ENCODE peak calls at places on chromosomes 11 and 22, in ten cellular contexts. P, C, B, U, V, K, X, N, T and I are unnamed samples.
A peak's percentile ranks its signal among the peaks of the same experiment; 100 is the strongest.

GRCh38 chr11:69630009-69630870 is 10.7 kb upstream of the CCND1 start:
- DNase-seq in P (no peak), C (no peak), B (no peak), U (no peak), V (no peak), K (no peak), X (no peak), N (peak; percentile 55), T (no peak), I (no peak)

GRCh38 chr11:34219279-34219678 is 113.8 kb downstream of the NAT10 start:
- DNase-seq in P (no peak), C (no peak), B (no peak), U (no peak), V (no peak), K (no peak), X (no peak), N (no peak), T (no peak), I (no peak)

GRCh38 chr11:106624377-106624776 is 393.9 kb downstream of the GUCY1A2 start:
- DNase-seq in P (no peak), C (no peak), B (no peak), U (no peak), V (no peak), K (no peak), X (no peak), N (no peak), T (no peak), I (no peak)

GRCh38 chr22:38203090-38203810 is 1.5 kb downstream of the MAFF start:
- DNase-seq in P (no peak), C (no peak), B (no peak), U (peak; percentile 85), V (peak; percentile 46), K (peak; percentile 42), X (peak; percentile 76), N (no peak), T (no peak), I (no peak)

GRCh38 chr11:31089117-31089516 is 280.4 kb downstream of the DCDC1 start:
- DNase-seq in P (no peak), C (no peak), B (no peak), U (no peak), V (no peak), K (no peak), X (no peak), N (no peak), T (no peak), I (no peak)

GRCh38 chr11:15493921-15494630 is 379.4 kb downstream of the INSC start:
- DNase-seq in P (no peak), C (no peak), B (peak; percentile 73), U (no peak), V (no peak), K (no peak), X (no peak), N (no peak), T (no peak), I (no peak)

GRCh38 chr22:49046546-49047305 is 780.9 kb downstream of the BRD1 start:
- DNase-seq in P (no peak), C (no peak), B (no peak), U (peak; percentile 63), V (peak; percentile 22), K (peak; percentile 84), X (peak; percentile 45), N (peak; percentile 77), T (peak; percentile 83), I (no peak)

GRCh38 chr11:31802990-31803812 is 7.9 kb downstream of the PAX6 start:
- DNase-seq in P (no peak), C (no peak), B (no peak), U (no peak), V (no peak), K (peak; percentile 24), X (no peak), N (no peak), T (no peak), I (no peak)

GRCh38 chr11:35649984-35650383 is 12.6 kb upstream of the TRIM44 start:
- DNase-seq in P (no peak), C (no peak), B (no peak), U (no peak), V (no peak), K (no peak), X (no peak), N (no peak), T (no peak), I (no peak)

GRCh38 chr11:35647535-35648092 is 15.0 kb upstream of the TRIM44 start:
- DNase-seq in P (no peak), C (no peak), B (no peak), U (no peak), V (no peak), K (no peak), X (no peak), N (no peak), T (no peak), I (no peak)

GRCh38 chr11:35650467-35650866 is 12.1 kb upstream of the TRIM44 start:
- DNase-seq in P (no peak), C (no peak), B (no peak), U (no peak), V (no peak), K (no peak), X (no peak), N (no peak), T (no peak), I (no peak)

GRCh38 chr11:35654711-35655110 is 7.9 kb upstream of the TRIM44 start:
- DNase-seq in P (no peak), C (no peak), B (no peak), U (no peak), V (no peak), K (no peak), X (no peak), N (no peak), T (no peak), I (no peak)

DNA sequence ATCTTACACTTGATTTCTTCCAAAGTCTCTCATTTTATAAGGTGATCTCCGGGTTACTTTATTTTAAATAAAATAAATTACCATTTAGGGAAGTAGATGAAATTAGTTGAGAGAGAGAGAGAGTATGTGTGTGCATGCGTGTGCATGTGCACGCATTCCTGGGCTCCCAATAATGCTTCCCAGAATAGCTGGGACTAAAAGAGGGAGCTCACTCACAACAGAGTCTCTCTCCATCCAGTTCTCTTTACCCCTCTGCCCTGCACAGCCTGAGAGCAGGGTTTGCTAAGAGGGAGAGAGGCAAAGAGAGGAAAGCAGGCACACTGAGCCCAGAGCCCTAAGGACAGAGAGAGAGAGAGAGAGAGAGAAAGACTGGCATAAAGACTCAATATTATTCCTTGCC is 11.3 kb upstream of the TRIM44 start:
- DNase-seq in P (no peak), C (no peak), B (no peak), U (no peak), V (no peak), K (no peak), X (no peak), N (no peak), T (no peak), I (no peak)
- TF ChIP-seq CTCF in P (no peak), C (no peak), B (no peak), U (no peak), V (no peak), K (no peak), X (no peak), N (no peak), T (no peak), I (no peak)

GRCh38 chr11:5293028-5293427 is 8.7 kb downstream of the OR51B4 start:
- DNase-seq in P (no peak), C (no peak), B (no peak), U (no peak), V (no peak), K (no peak), X (no peak), N (no peak), T (no peak), I (no peak)

GRCh38 chr11:5289696-5290095 is 12.1 kb downstream of the OR51B4 start:
- DNase-seq in P (no peak), C (no peak), B (no peak), U (no peak), V (no peak), K (no peak), X (no peak), N (no peak), T (no peak), I (no peak)

GRCh38 chr11:5288912-5289525 is 12.7 kb downstream of the OR51B4 start:
- DNase-seq in P (no peak), C (no peak), B (no peak), U (no peak), V (no peak), K (no peak), X (no peak), N (no peak), T (no peak), I (no peak)

GRCh38 chr11:5288108-5288911 is 13.4 kb downstream of the OR51B4 start:
- DNase-seq in P (peak; percentile 41), C (no peak), B (no peak), U (no peak), V (no peak), K (no peak), X (no peak), N (no peak), T (no peak), I (no peak)

GRCh38 chr11:5291207-5291838 is 10.4 kb downstream of the OR51B4 start:
- DNase-seq in P (no peak), C (no peak), B (no peak), U (no peak), V (no peak), K (no peak), X (no peak), N (no peak), T (no peak), I (no peak)
- TF ChIP-seq CTCF in P (peak; percentile 73), C (no peak), B (peak; percentile 68), U (peak; percentile 24), V (no peak), K (peak; percentile 56), X (no peak), N (no peak), T (peak; percentile 43), I (no peak)

GRCh38 chr11:133925756-133926155 is 31.0 kb downstream of the IGSF9B start:
- DNase-seq in P (no peak), C (no peak), B (no peak), U (no peak), V (no peak), K (no peak), X (no peak), N (no peak), T (no peak), I (no peak)

GRCh38 chr11:133928628-133929059 is 28.1 kb downstream of the IGSF9B start:
- DNase-seq in P (no peak), C (no peak), B (no peak), U (no peak), V (peak; percentile 69), K (no peak), X (peak; percentile 77), N (no peak), T (no peak), I (no peak)

GRCh38 chr11:133929401-133930052 is 27.2 kb downstream of the IGSF9B start:
- DNase-seq in P (no peak), C (no peak), B (no peak), U (no peak), V (no peak), K (no peak), X (no peak), N (no peak), T (no peak), I (no peak)

GRCh38 chr11:133926466-133927246 is 30.1 kb downstream of the IGSF9B start:
- DNase-seq in P (no peak), C (no peak), B (no peak), U (no peak), V (no peak), K (no peak), X (no peak), N (no peak), T (no peak), I (no peak)

DNA sequence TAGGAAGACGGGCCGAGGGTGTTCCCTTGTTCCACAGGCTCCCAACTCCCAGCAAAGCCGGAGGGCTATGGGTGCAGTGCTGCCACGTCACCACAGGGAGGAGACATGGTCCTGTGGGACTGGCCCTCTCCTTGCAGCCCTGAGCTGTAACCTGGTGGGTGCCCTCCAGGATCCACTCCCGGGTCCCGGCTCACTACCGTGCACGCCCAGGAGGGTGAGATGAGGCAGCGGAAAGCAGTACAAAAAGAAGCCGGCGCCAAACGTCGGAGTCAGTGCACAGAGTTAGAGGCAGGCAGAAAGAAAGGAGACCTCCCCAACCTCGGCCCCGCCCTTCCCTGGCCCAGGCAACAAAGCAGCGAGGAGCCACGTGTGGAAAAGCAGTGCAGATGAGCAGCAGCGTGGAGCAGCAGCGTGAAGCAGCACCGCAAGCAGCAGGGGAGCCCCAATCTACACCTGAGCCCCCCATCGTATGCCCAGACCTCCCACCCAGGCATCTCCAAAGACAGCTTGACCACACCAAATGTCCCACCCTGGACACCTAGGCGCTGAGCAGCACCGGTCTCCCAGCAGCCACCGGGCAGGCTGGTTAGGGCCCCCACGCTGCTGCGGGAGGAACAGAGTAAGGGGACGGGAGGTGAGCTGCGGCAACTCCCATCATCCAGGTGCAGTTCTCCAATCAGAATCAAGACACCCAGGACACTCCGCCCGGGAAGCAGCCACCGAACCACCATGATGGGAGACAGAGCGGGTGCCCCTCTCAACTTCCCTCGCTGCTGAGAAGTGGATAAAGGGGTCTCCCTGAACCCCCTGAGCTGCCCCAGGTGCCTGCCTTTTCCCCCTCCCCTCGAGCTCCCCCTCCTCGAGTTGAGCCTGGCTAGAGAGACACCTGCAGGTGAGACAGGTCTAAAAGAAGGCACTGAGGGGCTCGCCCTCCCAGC is 28.8 kb downstream of the IGSF9B start:
- DNase-seq in P (peak; percentile 11), C (no peak), B (no peak), U (peak; percentile 80), V (peak; percentile 74), K (peak; percentile 80), X (peak; percentile 84), N (no peak), T (peak; percentile 85), I (peak; percentile 39)
- TF ChIP-seq CTCF in P (peak; percentile 88), C (peak; percentile 62), B (peak; percentile 91), U (peak; percentile 87), V (peak; percentile 78), K (peak; percentile 87), X (peak; percentile 72), N (peak; percentile 67), T (peak; percentile 71), I (peak; percentile 66)

DNA sequence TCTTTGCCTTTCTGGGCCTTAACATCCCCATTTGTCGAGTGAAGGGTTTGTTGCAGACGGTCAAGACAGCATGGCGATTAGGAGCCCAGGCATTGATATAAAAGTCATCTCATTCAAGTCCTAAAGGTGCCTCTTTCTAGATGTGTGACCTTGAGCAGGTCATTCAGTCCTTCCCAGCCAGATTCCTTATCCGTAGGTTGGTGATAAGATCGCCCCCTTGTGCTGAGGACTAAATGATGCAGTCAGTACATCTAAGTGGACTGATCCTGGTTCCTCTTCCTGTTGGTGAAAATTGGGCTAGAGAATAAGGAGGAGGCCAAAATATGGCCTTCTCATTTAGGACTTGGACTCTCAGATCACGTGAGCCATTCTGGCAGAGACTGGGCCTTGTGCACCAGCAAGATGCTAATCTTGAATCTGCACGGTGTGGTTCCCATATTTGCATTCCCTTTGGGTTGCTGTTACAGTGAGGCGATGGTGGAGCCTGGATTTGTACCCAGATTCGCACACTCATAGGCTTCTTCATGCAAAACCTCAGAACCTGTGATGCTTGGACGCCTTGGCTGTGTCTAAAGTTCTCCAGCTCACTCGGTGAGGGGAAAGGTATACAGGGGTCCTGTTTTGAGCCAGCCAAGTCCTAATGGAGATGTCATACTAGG is 156.8 kb downstream of the MYO18B start:
- DNase-seq in P (no peak), C (no peak), B (no peak), U (no peak), V (no peak), K (no peak), X (no peak), N (no peak), T (peak; percentile 33), I (no peak)
- TF ChIP-seq CTCF in P (no peak), C (no peak), B (no peak), U (peak; percentile 17), V (no peak), K (peak; percentile 48), X (no peak), N (no peak), T (peak; percentile 64), I (no peak)